ENCODE peak calls at places on chromosomes 6 and 20, in six cellular contexts. N, I, O, V, J and Y are unnamed samples.

GRCh38 chr6:46926481-46926880 is 4.7 kb upstream of the ADGRF5 start:
- DNase-seq in N (peak; percentile 53), I (no peak), O (no peak), V (no peak), J (no peak), Y (peak; percentile 82)

GRCh38 chr6:90691823-90692222 is 105.0 kb upstream of the MAP3K7 start:
- DNase-seq in N (no peak), I (no peak), O (no peak), V (no peak), J (no peak), Y (no peak)

GRCh38 chr6:89819336-89820130 is at the start of gene MDN1:
- DNase-seq in N (peak; percentile 95), I (peak; percentile 88), O (peak; percentile 87), V (peak; percentile 88), J (peak; percentile 98), Y (peak; percentile 94)

GRCh38 chr6:28982476-28983266 is 22.4 kb downstream of the ZNF311 start:
- DNase-seq in N (peak; percentile 67), I (no peak), O (no peak), V (no peak), J (peak; percentile 55), Y (peak; percentile 72)

GRCh38 chr6:90458353-90459224 is 128.3 kb downstream of the MAP3K7 start:
- DNase-seq in N (peak; percentile 33), I (no peak), O (no peak), V (peak; percentile 25), J (no peak), Y (no peak)

GRCh38 chr6:21180800-21181337 is 412.7 kb upstream of the SOX4 start:
- DNase-seq in N (no peak), I (no peak), O (no peak), V (no peak), J (no peak), Y (no peak)

GRCh38 chr20:31542201-31542842 is 28.1 kb downstream of the HM13 start:
- DNase-seq in N (no peak), I (no peak), O (no peak), V (no peak), J (no peak), Y (peak; percentile 34)

GRCh38 chr6:70270287-70271005 is 32.4 kb downstream of the COL9A1 start:
- DNase-seq in N (no peak), I (no peak), O (peak; percentile 39), V (no peak), J (peak; percentile 88), Y (no peak)

GRCh38 chr20:34824861-34825529 is 456 bp downstream of the NCOA6 start:
- DNase-seq in N (peak; percentile 47), I (peak; percentile 20), O (peak; percentile 78), V (peak; percentile 59), J (peak; percentile 89), Y (peak; percentile 40)

GRCh38 chr6:180295-180694 is 112.0 kb upstream of the DUSP22 start:
- DNase-seq in N (no peak), I (no peak), O (no peak), V (no peak), J (no peak), Y (no peak)

GRCh38 chr20:62211769-62212288 is 8.2 kb downstream of the HRH3 start:
- DNase-seq in N (no peak), I (no peak), O (no peak), V (no peak), J (no peak), Y (no peak)

GRCh38 chr6:18241208-18241836 is 23.0 kb downstream of the DEK start:
- DNase-seq in N (no peak), I (no peak), O (no peak), V (no peak), J (no peak), Y (no peak)

GRCh38 chr6:75128881-75129570 is 76.8 kb downstream of the COL12A1 start:
- DNase-seq in N (peak; percentile 55), I (no peak), O (no peak), V (no peak), J (no peak), Y (peak; percentile 78)

GRCh38 chr6:24606200-24606599 is 39.8 kb downstream of the KIAA0319 start:
- DNase-seq in N (no peak), I (no peak), O (no peak), V (no peak), J (no peak), Y (no peak)

GRCh38 chr20:35363190-35363589 is 48.6 kb downstream of the UQCC1 start:
- DNase-seq in N (peak; percentile 84), I (no peak), O (no peak), V (no peak), J (no peak), Y (peak; percentile 30)

GRCh38 chr20:34708621-34709043 is 4.5 kb downstream of the TP53INP2 start:
- DNase-seq in N (peak; percentile 55), I (peak; percentile 29), O (peak; percentile 62), V (peak; percentile 74), J (peak; percentile 72), Y (peak; percentile 12)

GRCh38 chr6:46221221-46221793 is 50.5 kb upstream of the ENPP5 start:
- DNase-seq in N (peak; percentile 60), I (no peak), O (no peak), V (no peak), J (peak; percentile 64), Y (peak; percentile 19)

GRCh38 chr6:14375940-14376339 is 258.4 kb downstream of the CD83 start:
- DNase-seq in N (no peak), I (no peak), O (no peak), V (no peak), J (no peak), Y (no peak)

GRCh38 chr6:14371530-14371929 is 254.0 kb downstream of the CD83 start:
- DNase-seq in N (no peak), I (no peak), O (no peak), V (no peak), J (no peak), Y (no peak)

GRCh38 chr6:14369717-14370116 is 252.1 kb downstream of the CD83 start:
- DNase-seq in N (no peak), I (no peak), O (no peak), V (no peak), J (no peak), Y (no peak)

GRCh38 chr6:14372738-14373484 is 255.3 kb downstream of the CD83 start:
- DNase-seq in N (no peak), I (no peak), O (no peak), V (no peak), J (no peak), Y (no peak)

DNA sequence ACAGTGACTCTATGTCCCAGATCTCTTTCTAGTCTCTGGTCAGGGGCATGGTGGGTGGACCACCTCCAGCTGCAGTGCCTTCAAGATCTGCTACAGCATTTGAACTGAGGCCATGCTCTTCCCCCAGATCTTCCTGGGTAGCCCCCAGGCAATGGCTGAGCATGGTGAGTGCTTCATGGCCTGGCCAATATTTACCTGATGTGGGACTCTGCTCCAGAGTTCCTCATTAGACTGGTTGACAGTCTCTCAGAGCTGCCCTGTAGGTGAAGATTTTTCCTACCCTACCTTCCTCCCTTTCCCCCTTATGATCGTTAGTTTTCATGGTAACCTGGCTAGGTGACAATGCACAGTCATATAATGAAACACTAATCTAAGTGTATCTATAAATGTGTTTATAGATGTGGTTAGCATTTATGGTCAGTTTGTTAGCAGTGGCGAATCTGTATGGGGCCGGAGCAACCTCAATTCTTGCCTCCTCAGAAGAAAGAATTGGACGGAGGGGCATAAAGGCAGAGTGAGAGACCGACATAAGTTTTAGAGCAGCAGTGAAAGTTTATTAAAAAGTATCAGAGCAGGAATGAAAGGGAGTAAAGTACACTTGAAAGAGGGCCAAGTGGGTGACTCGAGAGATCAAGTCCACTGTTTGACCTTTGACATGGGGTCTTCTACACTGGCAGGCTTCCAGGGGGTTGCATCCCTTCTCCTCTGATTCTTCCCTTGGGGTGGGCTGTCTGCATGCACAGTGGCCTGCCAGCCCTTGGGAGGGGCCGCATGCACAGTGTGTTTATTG is 256.3 kb downstream of the CD83 start:
- DNase-seq in N (no peak), I (no peak), O (no peak), V (no peak), J (no peak), Y (no peak)
- TF ChIP-seq CTCF in N (no peak), I (no peak), O (no peak), V (no peak), J (no peak), Y (no peak)

GRCh38 chr6:107132330-107132954 is 17.1 kb upstream of the BEND3 start:
- DNase-seq in N (peak; percentile 56), I (no peak), O (peak; percentile 32), V (peak; percentile 26), J (peak; percentile 37), Y (peak; percentile 20)
- TF ChIP-seq CTCF in N (peak; percentile 38), I (no peak), O (peak; percentile 49), V (peak; percentile 25), J (peak; percentile 63), Y (peak; percentile 60)

GRCh38 chr20:560680-561079 is 17.1 kb upstream of the CSNK2A1 start:
- DNase-seq in N (no peak), I (no peak), O (no peak), V (no peak), J (no peak), Y (no peak)

GRCh38 chr20:555933-556332 is 12.3 kb upstream of the CSNK2A1 start:
- DNase-seq in N (no peak), I (no peak), O (no peak), V (no peak), J (no peak), Y (no peak)

GRCh38 chr20:558117-558516 is 14.5 kb upstream of the CSNK2A1 start:
- DNase-seq in N (no peak), I (no peak), O (no peak), V (no peak), J (no peak), Y (no peak)

GRCh38 chr20:561437-562231 is 18.0 kb upstream of the CSNK2A1 start:
- DNase-seq in N (peak; percentile 77), I (peak; percentile 46), O (peak; percentile 70), V (peak; percentile 22), J (peak; percentile 81), Y (peak; percentile 65)

DNA sequence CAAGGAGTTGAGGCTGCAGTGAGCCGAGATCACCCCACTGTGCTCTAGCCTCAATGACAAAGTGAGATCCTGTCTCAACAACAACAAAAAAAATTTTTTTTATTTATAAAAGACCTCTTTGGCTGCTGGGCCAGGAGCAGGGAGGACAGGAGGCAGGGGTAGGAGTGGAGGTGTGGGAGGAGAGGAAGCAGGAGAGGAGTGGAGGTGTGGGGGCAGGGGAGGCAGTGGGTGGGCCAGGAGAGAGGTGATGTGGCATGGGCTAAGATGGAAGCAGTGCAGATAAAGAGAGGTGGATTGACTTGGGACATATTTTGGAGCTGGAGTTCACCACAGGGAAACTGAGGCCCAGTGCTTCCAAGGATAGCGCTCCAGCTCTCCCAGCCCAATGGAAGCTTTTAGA is 13.4 kb upstream of the CSNK2A1 start:
- DNase-seq in N (no peak), I (no peak), O (no peak), V (no peak), J (no peak), Y (no peak)
- TF ChIP-seq CTCF in N (no peak), I (no peak), O (no peak), V (no peak), J (no peak), Y (no peak)

DNA sequence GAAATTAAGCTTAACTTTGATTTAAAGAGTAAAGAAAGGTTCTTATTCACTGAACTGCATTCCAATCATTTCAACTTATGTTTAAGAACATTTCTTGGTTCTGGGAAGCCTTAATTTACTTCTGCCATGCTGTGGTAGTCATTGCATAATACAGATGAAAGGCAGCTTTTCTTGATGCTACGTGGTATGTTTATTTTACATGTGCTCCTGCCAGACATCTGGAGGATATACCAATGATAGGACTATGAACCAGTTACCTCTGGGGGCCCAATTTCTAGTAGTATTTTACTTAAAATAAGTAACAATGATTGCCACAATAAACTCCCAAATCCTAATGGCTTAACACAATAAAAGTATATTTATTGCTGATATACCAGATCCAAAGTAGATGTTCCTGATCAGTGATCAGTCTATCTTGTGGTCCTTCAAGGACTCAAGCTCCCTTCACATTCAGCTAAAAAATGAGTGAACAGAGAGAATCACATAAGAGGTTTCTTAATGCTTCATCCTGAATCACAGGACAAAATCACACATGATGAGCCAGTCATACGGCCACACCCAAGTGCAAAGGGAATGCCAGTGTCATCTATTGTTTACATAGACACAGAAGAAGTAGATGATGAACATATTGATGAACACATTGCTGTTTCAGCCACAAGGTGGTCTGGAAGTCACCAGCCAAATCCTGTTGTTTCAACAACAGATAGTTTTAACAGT is 56.5 kb upstream of the CCN2 start:
- DNase-seq in N (peak; percentile 25), I (no peak), O (no peak), V (no peak), J (no peak), Y (peak; percentile 77)
- TF ChIP-seq CTCF in N (no peak), I (no peak), O (no peak), V (no peak), J (no peak), Y (no peak)